ENCODE peak calls at places on chromosome 12, in eight cellular contexts. G is brain microvascular endothelial cell, X is progenitor cell of endocrine pancreas, Q is heart right ventricle, F is mesothelial cell of epicardium, T is lower leg skin, B is IMR-90, M is sigmoid colon. C is an unnamed sample.

GRCh38 chr12:121107681-121108080 is 25.0 kb upstream of the P2RX7 start:
- DNase-seq in Q (no peak), B (peak), T (no peak), X (no peak), M (peak), G (no peak), F (no peak), C (no peak)

GRCh38 chr12:112539221-112539620 is 120.5 kb downstream of the PTPN11 start:
- DNase-seq in Q (no peak), X (no peak), M (no peak), G (no peak), B (no peak), T (no peak), F (no peak), C (no peak)

GRCh38 chr12:51217133-51217967 is 512 bp downstream of the POU6F1 start:
- DNase-seq in T (peak), X (peak), F (peak), G (peak), B (no peak), Q (peak), M (peak), C (peak)

GRCh38 chr12:29533815-29534489 is 36.5 kb upstream of the OVCH1 start:
- DNase-seq in Q (no peak), F (no peak), X (no peak), G (no peak), M (no peak), B (no peak), T (no peak), C (no peak)

GRCh38 chr12:29762637-29763300 is 21.0 kb downstream of the TMTC1 start:
- DNase-seq in F (no peak), X (no peak), M (peak), B (no peak), T (no peak), G (no peak), Q (peak), C (no peak)

GRCh38 chr12:46260153-46260912 is 8.5 kb downstream of the SLC38A1 start:
- DNase-seq in Q (no peak), T (no peak), F (no peak), B (peak), X (no peak), M (no peak), G (no peak), C (no peak)

GRCh38 chr12:77033658-77034164 is 31.7 kb downstream of the E2F7 start:
- DNase-seq in M (no peak), G (no peak), X (no peak), F (no peak), B (no peak), T (no peak), Q (no peak), C (no peak)

GRCh38 chr12:82883396-82884360 is 197.0 kb downstream of the TMTC2 start:
- DNase-seq in T (no peak), F (no peak), X (no peak), Q (no peak), G (no peak), M (no peak), B (no peak), C (no peak)

GRCh38 chr12:47188576-47189441 is 109.0 kb upstream of the AMIGO2 start:
- DNase-seq in T (no peak), G (peak), X (no peak), M (no peak), F (no peak), Q (no peak), B (peak), C (peak)

GRCh38 chr12:51548241-51548640 is 42.8 kb upstream of the SCN8A start:
- DNase-seq in M (no peak), G (no peak), B (no peak), X (no peak), Q (no peak), T (peak), F (no peak), C (no peak)

GRCh38 chr12:1915082-1915968 is 3.1 kb downstream of the CACNA2D4 start:
- DNase-seq in G (no peak), Q (no peak), B (no peak), X (peak), M (peak), F (peak), T (peak), C (no peak)

GRCh38 chr12:116959845-116960514 is 49.2 kb downstream of the FBXW8 start:
- DNase-seq in Q (no peak), T (no peak), B (no peak), F (no peak), M (no peak), G (no peak), X (no peak), C (no peak)

GRCh38 chr12:51970904-51971646 is 19.6 kb downstream of the ACVR1B start:
- DNase-seq in G (no peak), F (no peak), M (no peak), T (no peak), X (peak), Q (no peak), B (peak), C (no peak)

GRCh38 chr12:6689000-6689882 is at the start of gene ZNF384:
- DNase-seq in M (peak), X (peak), G (peak), F (peak), T (peak), B (peak), Q (peak), C (peak)
- TF ChIP-seq CTCF in M (peak), X (peak), G (peak), F (no peak), T (no peak), B (no peak), Q (no peak), C (peak)

DNA sequence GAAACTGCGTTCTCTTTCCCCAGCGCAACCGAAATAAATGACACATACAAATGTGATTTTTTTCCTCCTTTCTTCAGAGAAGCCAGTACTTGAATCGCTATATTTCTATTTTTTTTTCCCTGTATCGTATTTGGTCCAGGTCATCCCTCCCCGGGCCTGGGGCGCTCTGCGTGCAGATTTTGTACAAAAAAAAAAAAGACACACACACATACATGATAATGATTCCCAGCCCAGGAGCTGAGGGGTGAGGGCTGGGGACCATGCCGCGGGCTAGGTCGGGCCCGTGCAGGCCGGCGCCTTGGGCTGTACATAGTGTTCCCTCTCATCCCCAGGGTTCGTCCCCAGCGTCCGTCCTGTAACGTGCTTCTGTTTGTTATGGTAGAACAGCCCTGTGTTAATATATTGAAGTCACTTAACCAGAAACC is 3.0 kb downstream of the HOXC9 start:
- DNase-seq in G (no peak), B (no peak), F (no peak), X (no peak), M (no peak), Q (no peak), T (no peak), C (no peak)
- TF ChIP-seq CTCF in G (no peak), B (no peak), F (no peak), X (no peak), M (no peak), Q (no peak), T (no peak), C (no peak)

DNA sequence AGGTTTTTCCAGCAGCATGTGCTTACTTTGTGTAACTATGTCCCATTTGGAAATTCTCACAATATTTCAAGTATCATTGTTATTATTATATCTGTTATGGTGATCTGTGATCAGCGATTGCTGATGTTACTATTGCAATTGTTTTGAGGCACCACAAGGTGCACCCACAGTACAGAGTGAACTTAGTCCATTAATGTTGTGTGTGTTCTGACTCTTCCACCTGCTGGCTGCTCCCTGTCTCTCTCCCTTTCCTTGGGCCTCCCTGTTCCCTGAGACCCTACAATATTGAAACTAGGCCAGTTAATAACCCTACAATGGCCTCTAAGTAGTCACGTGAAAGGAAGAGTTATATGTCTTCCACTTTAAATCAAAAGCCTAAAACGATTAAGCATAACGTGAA is 153.9 kb downstream of the PIK3C2G start:
- DNase-seq in X (no peak), T (no peak), G (no peak), Q (no peak), F (no peak), B (no peak), M (no peak), C (no peak)
- TF ChIP-seq CTCF in X (no peak), T (no peak), G (no peak), Q (no peak), F (no peak), B (no peak), M (no peak), C (no peak)

GRCh38 chr12:25583545-25583944 is 30.5 kb upstream of the LMNTD1 start:
- DNase-seq in F (no peak), T (no peak), G (peak), X (no peak), B (peak), M (no peak), Q (no peak), C (no peak)
- TF ChIP-seq CTCF in F (no peak), T (no peak), G (peak), X (no peak), B (peak), M (no peak), Q (no peak), C (no peak)

C was measured in upper lobe of left lung.